ENCODE peak calls at places on chromosomes 13 and 19, in four cellular contexts. V, Y, D and X are unnamed samples.

GRCh38 chr13:110887955-110888333 is 26.9 kb downstream of the ANKRD10 start:
- DNase-seq in V (no peak), Y (no peak), D (no peak), X (no peak)

GRCh38 chr19:1016647-1017114 is 4.2 kb downstream of the TMEM259 start:
- DNase-seq in V (no peak), Y (no peak), D (no peak), X (no peak)

GRCh38 chr13:85247780-85248179 is 551.4 kb downstream of the SLITRK6 start:
- DNase-seq in V (no peak), Y (no peak), D (no peak), X (no peak)

GRCh38 chr13:109904218-109904617 is 117.8 kb upstream of the IRS2 start:
- DNase-seq in V (no peak), Y (no peak), D (peak; percentile 18), X (no peak)

GRCh38 chr13:113009743-113010509 is 40.9 kb downstream of the MCF2L start:
- DNase-seq in V (peak; percentile 98), Y (no peak), D (no peak), X (no peak)

GRCh38 chr13:22866221-22866620 is 314.6 kb upstream of the SGCG start:
- DNase-seq in V (no peak), Y (no peak), D (no peak), X (no peak)

GRCh38 chr19:15199652-15200574 is 882 bp downstream of the NOTCH3 start:
- DNase-seq in V (no peak), Y (no peak), D (no peak), X (peak; percentile 69)

GRCh38 chr13:77516342-77516789 is 19.1 kb upstream of the SCEL start:
- DNase-seq in V (no peak), Y (no peak), D (no peak), X (no peak)

GRCh38 chr19:3708207-3708931 is at the start of gene TJP3:
- DNase-seq in V (peak; percentile 75), Y (no peak), D (no peak), X (no peak)

GRCh38 chr19:16522559-16523377 is 19.5 kb downstream of the CHERP start:
- DNase-seq in V (no peak), Y (no peak), D (no peak), X (no peak)

GRCh38 chr19:56671613-56671994 is at the start of gene ZNF835:
- DNase-seq in V (no peak), Y (no peak), D (no peak), X (no peak)

GRCh38 chr13:81377926-81378325 is 1037.0 kb upstream of the SPRY2 start:
- DNase-seq in V (no peak), Y (no peak), D (no peak), X (no peak)

GRCh38 chr13:101265934-101266333 is 150.4 kb downstream of the NALCN start:
- DNase-seq in V (no peak), Y (no peak), D (no peak), X (no peak)

GRCh38 chr19:13396256-13397080 is 109.8 kb downstream of the CACNA1A start:
- DNase-seq in V (peak; percentile 30), Y (no peak), D (peak; percentile 67), X (peak; percentile 74)

GRCh38 chr13:70747305-70747704 is 639.1 kb upstream of the KLHL1 start:
- DNase-seq in V (no peak), Y (no peak), D (no peak), X (no peak)

GRCh38 chr19:4594199-4594598 is 34.7 kb upstream of the SEMA6B start:
- DNase-seq in V (no peak), Y (no peak), D (no peak), X (no peak)

GRCh38 chr13:46553521-46553885 is 533 bp downstream of the LRCH1 start:
- DNase-seq in V (no peak), Y (no peak), D (peak; percentile 15), X (no peak)

GRCh38 chr19:47158367-47158791 is 27.7 kb downstream of the SAE1 start:
- DNase-seq in V (no peak), Y (no peak), D (no peak), X (no peak)

GRCh38 chr19:1027953-1028902 is 1.8 kb downstream of the CNN2 start:
- DNase-seq in V (peak; percentile 83), Y (no peak), D (peak; percentile 77), X (no peak)

GRCh38 chr13:59360108-59360507 is 803.6 kb downstream of the DIAPH3 start:
- DNase-seq in V (no peak), Y (no peak), D (no peak), X (no peak)

GRCh38 chr19:35040826-35041547 is 534 bp upstream of the HPN start:
- DNase-seq in V (peak; percentile 96), Y (no peak), D (peak; percentile 91), X (no peak)

GRCh38 chr19:28705008-28705407 is 507.9 kb downstream of the UQCRFS1 start:
- DNase-seq in V (peak; percentile 21), Y (no peak), D (peak; percentile 19), X (no peak)

GRCh38 chr19:15964231-15964630 is 15.4 kb downstream of the OR10H4 start:
- DNase-seq in V (no peak), Y (no peak), D (no peak), X (no peak)

GRCh38 chr19:41364546-41365391 is 820 bp upstream of the B9D2 start:
- DNase-seq in V (no peak), Y (no peak), D (no peak), X (no peak)

GRCh38 chr13:50127726-50128291 is 112.6 kb downstream of the KCNRG start:
- DNase-seq in V (no peak), Y (no peak), D (no peak), X (no peak)

GRCh38 chr19:7287716-7288115 is 6.5 kb downstream of the INSR start:
- DNase-seq in V (peak; percentile 79), Y (no peak), D (no peak), X (no peak)

GRCh38 chr19:12884926-12885748 is 1.9 kb downstream of the KLF1 start:
- DNase-seq in V (peak; percentile 29), Y (peak; percentile 57), D (peak; percentile 92), X (peak; percentile 42)

GRCh38 chr19:44738161-44738535 is 10.4 kb upstream of the BCL3 start:
- DNase-seq in V (no peak), Y (no peak), D (no peak), X (no peak)

GRCh38 chr19:44740351-44740824 is 8.1 kb upstream of the BCL3 start:
- DNase-seq in V (peak; percentile 83), Y (no peak), D (peak; percentile 51), X (no peak)

GRCh38 chr19:44741841-44742352 is 6.6 kb upstream of the BCL3 start:
- DNase-seq in V (peak; percentile 78), Y (no peak), D (peak; percentile 84), X (no peak)

GRCh38 chr19:44738603-44739585 is 9.6 kb upstream of the BCL3 start:
- DNase-seq in V (peak; percentile 62), Y (no peak), D (no peak), X (no peak)

GRCh38 chr19:44741258-44741731 is 7.2 kb upstream of the BCL3 start:
- DNase-seq in V (no peak), Y (no peak), D (no peak), X (no peak)
- TF ChIP-seq TARDBP in V (no peak), Y (no peak), D (no peak), X (no peak)

GRCh38 chr13:39020853-39021462 is 16.9 kb downstream of the PROSER1 start:
- DNase-seq in V (no peak), Y (no peak), D (peak; percentile 10), X (no peak)

GRCh38 chr13:39023316-39023715 is 14.6 kb downstream of the PROSER1 start:
- DNase-seq in V (no peak), Y (no peak), D (no peak), X (no peak)

GRCh38 chr13:39025433-39025839 is 12.5 kb downstream of the PROSER1 start:
- DNase-seq in V (no peak), Y (no peak), D (no peak), X (no peak)

GRCh38 chr13:39023761-39024160 is 14.1 kb downstream of the PROSER1 start:
- DNase-seq in V (no peak), Y (no peak), D (no peak), X (no peak)
- TF ChIP-seq TARDBP in V (no peak), Y (no peak), D (no peak), X (no peak)

DNA sequence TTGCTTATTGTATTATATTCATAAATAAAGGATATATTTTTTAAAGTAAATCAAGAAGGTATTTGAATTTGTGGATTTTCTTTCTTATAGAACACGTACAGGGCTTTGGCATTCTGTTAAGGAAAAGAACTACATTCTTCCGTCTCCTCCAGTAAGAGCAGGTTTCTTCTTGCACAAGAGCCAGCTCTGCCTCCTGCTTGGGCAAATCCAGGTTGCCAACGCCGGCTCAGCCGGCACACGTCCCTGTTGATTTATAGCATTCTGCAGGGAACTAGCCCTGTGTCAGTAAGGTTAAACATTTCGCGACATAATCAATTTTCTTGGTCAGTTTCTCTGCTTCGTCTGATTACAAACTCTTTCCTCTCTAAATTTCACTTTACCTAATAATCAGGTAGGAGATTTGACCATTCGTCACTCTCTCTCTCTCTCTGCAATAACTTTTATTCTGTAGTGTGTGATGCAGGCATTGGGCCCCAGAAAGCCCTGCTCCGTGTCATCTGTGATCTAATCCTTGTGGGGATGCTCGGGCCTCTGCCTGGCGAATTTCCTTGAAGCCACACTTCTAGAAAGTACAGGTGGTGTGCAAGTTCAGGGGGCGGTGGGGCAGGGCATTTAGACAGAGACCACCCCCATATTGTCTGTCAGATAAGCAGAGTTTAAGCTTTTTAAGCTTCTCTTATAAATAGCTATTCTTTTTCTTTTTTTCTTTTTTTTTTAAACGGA is 53.2 kb upstream of the GPR12 start:
- DNase-seq in V (no peak), Y (no peak), D (no peak), X (no peak)
- TF ChIP-seq TARDBP in V (no peak), Y (no peak), D (no peak), X (no peak)

GRCh38 chr13:27466513-27466912 is 16.1 kb upstream of the MTIF3 start:
- DNase-seq in V (no peak), Y (no peak), D (no peak), X (no peak)
- TF ChIP-seq TARDBP in V (no peak), Y (no peak), D (no peak), X (no peak)